ENCODE peak calls at places on chromosomes 5 and 9, in ten cellular contexts. H is fibroblast of lung; J is tibial nerve; Q is NCI-H1092; Z is NCI-H2081; U is EL; B is endothelial cell; V is small intestine; I is stimulated activated CD8-positive, alpha-beta memory T cell treated with anti-CD3 and anti-CD28 coated beads, Interleukin-4, amount 100 ng/mL, for 24 hours; N is CD8-positive, alpha-beta memory T cell. A is an unnamed sample.

GRCh38 chr5:128844354-128844923 is 120.8 kb upstream of the SLC27A6 start:
- DNase-seq in Z (peak), B (no peak), N (no peak), V (no peak), H (peak), Q (no peak), J (no peak), I (no peak), U (peak), A (peak)

GRCh38 chr5:142396436-142396835 is 71.6 kb upstream of the SPRY4 start:
- DNase-seq in I (no peak), Q (no peak), H (no peak), B (no peak), Z (no peak), U (no peak), V (no peak), N (no peak), J (no peak), A (no peak)

GRCh38 chr9:16676547-16676946 is 193.9 kb downstream of the BNC2 start:
- DNase-seq in Q (no peak), Z (no peak), J (no peak), I (no peak), U (no peak), V (no peak), B (no peak), H (no peak), N (no peak), A (no peak)

GRCh38 chr5:17257705-17258273 is 40.4 kb downstream of the BASP1 start:
- DNase-seq in Z (no peak), V (no peak), N (no peak), B (no peak), H (no peak), I (no peak), Q (no peak), U (no peak), J (no peak), A (no peak)

GRCh38 chr5:130141689-130142320 is 237.5 kb downstream of the CHSY3 start:
- DNase-seq in U (no peak), B (peak), Z (no peak), V (peak), I (no peak), N (no peak), H (peak), Q (no peak), J (no peak), A (peak)

GRCh38 chr5:149257875-149258705 is 13.6 kb upstream of the AFAP1L1 start:
- DNase-seq in I (no peak), N (no peak), V (no peak), Z (no peak), J (no peak), U (peak), B (no peak), H (peak), Q (no peak), A (peak)

GRCh38 chr5:133818031-133818431 is 150.4 kb downstream of the C5orf15 start:
- DNase-seq in I (no peak), U (no peak), J (peak), N (no peak), Z (no peak), V (peak), H (no peak), Q (no peak), B (no peak), A (no peak)

GRCh38 chr9:128715436-128715750 is 8.5 kb downstream of the ZDHHC12 start:
- DNase-seq in Q (no peak), U (no peak), Z (no peak), V (no peak), H (no peak), N (no peak), I (no peak), B (no peak), J (no peak), A (no peak)

GRCh38 chr9:129349571-129349947 is 171.5 kb upstream of the IER5L start:
- DNase-seq in N (no peak), Q (no peak), V (no peak), H (no peak), Z (no peak), B (no peak), I (no peak), J (no peak), U (no peak), A (no peak)

GRCh38 chr5:142388696-142389095 is 63.9 kb upstream of the SPRY4 start:
- DNase-seq in J (no peak), I (no peak), U (no peak), N (no peak), Q (no peak), H (no peak), V (no peak), B (no peak), Z (no peak), A (no peak)

GRCh38 chr5:15702102-15702501 is 202.1 kb downstream of the FBXL7 start:
- DNase-seq in U (peak), V (no peak), I (no peak), Q (no peak), B (no peak), N (no peak), H (peak), J (no peak), Z (no peak), A (peak)

GRCh38 chr9:72453797-72454196 is 67.6 kb upstream of the TMC1 start:
- DNase-seq in H (no peak), I (no peak), N (no peak), B (no peak), V (no peak), Q (no peak), Z (no peak), U (no peak), J (no peak), A (no peak)

A was measured in HCEC 1CT.